ENCODE peak calls at places on chromosomes 3 and 15, in ten cellular contexts. Y, W, E, P, A, H, F, M, B and V are unnamed samples.

GRCh38 chr3:81958967-81959625 is 197.7 kb upstream of the GBE1 start:
- DNase-seq in Y (no peak), W (no peak), E (no peak), P (no peak), A (no peak), H (no peak), F (no peak), M (no peak), B (no peak), V (no peak)

GRCh38 chr3:8668216-8668615 is 23.6 kb upstream of the SSUH2 start:
- DNase-seq in Y (no peak), W (no peak), E (peak; percentile 30), P (no peak), A (no peak), H (no peak), F (no peak), M (no peak), B (no peak), V (no peak)

GRCh38 chr3:153094386-153094785 is 67.6 kb upstream of the RAP2B start:
- DNase-seq in Y (no peak), W (no peak), E (no peak), P (no peak), A (no peak), H (no peak), F (no peak), M (no peak), B (no peak), V (no peak)

GRCh38 chr15:77107531-77108355 is 36.8 kb upstream of the TSPAN3 start:
- DNase-seq in Y (peak; percentile 68), W (peak; percentile 73), E (peak; percentile 69), P (peak; percentile 69), A (peak; percentile 9), H (peak; percentile 58), F (peak; percentile 80), M (no peak), B (peak; percentile 53), V (peak; percentile 42)

GRCh38 chr15:66858423-66859207 is 156.6 kb downstream of the SMAD6 start:
- DNase-seq in Y (no peak), W (no peak), E (no peak), P (peak; percentile 17), A (no peak), H (peak; percentile 6), F (no peak), M (no peak), B (no peak), V (peak; percentile 16)

GRCh38 chr3:82050382-82050781 is 288.9 kb upstream of the GBE1 start:
- DNase-seq in Y (no peak), W (no peak), E (no peak), P (no peak), A (no peak), H (no peak), F (no peak), M (no peak), B (no peak), V (no peak)

GRCh38 chr3:167978486-167978885 is 117.2 kb downstream of the GOLIM4 start:
- DNase-seq in Y (no peak), W (no peak), E (no peak), P (no peak), A (no peak), H (no peak), F (no peak), M (no peak), B (no peak), V (no peak)

GRCh38 chr15:58505581-58505980 is 73.8 kb downstream of the LIPC start:
- DNase-seq in Y (no peak), W (no peak), E (peak; percentile 50), P (no peak), A (no peak), H (no peak), F (no peak), M (no peak), B (no peak), V (no peak)

GRCh38 chr3:24523988-24524727 is 29.5 kb upstream of the THRB start:
- DNase-seq in Y (no peak), W (no peak), E (peak; percentile 80), P (peak; percentile 54), A (no peak), H (no peak), F (no peak), M (no peak), B (no peak), V (no peak)

GRCh38 chr3:12288466-12289129 is at the start of gene PPARG:
- DNase-seq in Y (peak; percentile 15), W (peak; percentile 57), E (peak; percentile 94), P (peak; percentile 78), A (no peak), H (peak; percentile 85), F (no peak), M (peak; percentile 62), B (peak; percentile 38), V (no peak)

GRCh38 chr15:51883436-51883835 is 54.0 kb downstream of the TMOD3 start:
- DNase-seq in Y (no peak), W (no peak), E (no peak), P (no peak), A (no peak), H (no peak), F (no peak), M (no peak), B (no peak), V (peak; percentile 54)

DNA sequence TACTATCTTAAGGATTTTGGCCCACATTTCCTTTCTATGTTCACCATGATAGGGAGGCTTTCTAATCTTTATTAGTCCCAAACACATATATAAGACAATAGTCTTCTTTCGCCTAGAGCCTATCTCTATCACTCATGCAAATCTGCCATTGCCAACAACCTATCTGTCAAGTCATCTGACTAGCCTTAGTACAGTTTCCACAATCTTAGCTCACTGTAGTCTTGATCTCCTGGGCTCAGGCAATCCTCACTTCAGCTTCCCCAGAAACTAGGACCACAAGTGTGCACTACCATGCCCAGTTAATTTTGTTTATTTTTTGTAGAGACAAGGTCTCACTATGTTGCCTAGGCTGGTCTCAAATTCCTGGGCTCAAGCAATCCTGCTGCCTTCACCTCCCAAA is 6.9 kb downstream of the TMEM39A start:
- DNase-seq in Y (no peak), W (no peak), E (no peak), P (no peak), A (no peak), H (no peak), F (no peak), M (no peak), B (no peak), V (no peak)
- H3K36me3 ChIP-seq in Y (peaks cover 30% of the 10 kb centered on the region), W (peaks cover 100% of the 10 kb centered on the region), E (peaks cover 81% of the 10 kb centered on the region), P (peaks cover 2% of the 10 kb centered on the region), A (no peaks in the 10 kb centered on the region), H (peaks cover 13% of the 10 kb centered on the region), F (peaks cover 50% of the 10 kb centered on the region), M (peaks cover 98% of the 10 kb centered on the region), B (no peaks in the 10 kb centered on the region), V (peaks cover 91% of the 10 kb centered on the region)

DNA sequence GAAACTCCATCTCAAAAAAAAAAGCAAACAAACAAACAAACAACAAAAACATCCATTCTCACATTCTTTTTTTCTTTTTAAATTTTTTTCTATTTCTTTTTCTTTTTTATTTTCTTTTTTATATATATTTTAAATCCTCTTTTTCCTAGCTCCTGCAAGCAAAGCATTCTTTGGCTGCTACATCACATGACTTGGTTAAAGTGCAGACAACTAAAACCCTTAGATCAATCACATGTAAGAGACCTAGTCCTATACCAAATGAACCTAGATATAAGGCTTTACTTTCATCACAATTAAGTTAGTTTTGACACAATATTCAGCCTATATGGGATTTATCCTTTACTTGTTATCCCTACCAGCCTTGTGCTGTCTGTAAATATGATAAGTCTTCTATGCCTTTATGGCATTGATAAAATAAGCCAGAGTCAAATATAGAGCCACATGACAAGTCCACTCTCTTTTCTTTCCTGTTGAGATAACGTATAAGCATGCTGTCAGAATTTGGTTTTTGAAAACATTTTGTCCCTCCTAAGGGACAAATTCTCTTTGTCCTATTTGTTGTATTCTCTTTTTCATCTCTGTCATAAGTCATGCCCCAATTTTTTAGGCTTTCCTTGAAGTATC is 11.3 kb downstream of the UBR1 start:
- DNase-seq in Y (no peak), W (no peak), E (no peak), P (no peak), A (no peak), H (no peak), F (no peak), M (no peak), B (no peak), V (no peak)
- H3K36me3 ChIP-seq in Y (no peaks in the 10 kb centered on the region), W (peaks cover 15% of the 10 kb centered on the region), E (peaks cover 5% of the 10 kb centered on the region), P (no peaks in the 10 kb centered on the region), A (no peaks in the 10 kb centered on the region), H (no peaks in the 10 kb centered on the region), F (peaks cover 8% of the 10 kb centered on the region), M (no peaks in the 10 kb centered on the region), B (no peaks in the 10 kb centered on the region), V (peaks cover 28% of the 10 kb centered on the region)

GRCh38 chr3:129263161-129263910 is 13.9 kb downstream of the COPG1 start:
- DNase-seq in Y (no peak), W (no peak), E (no peak), P (no peak), A (no peak), H (no peak), F (peak; percentile 42), M (no peak), B (no peak), V (no peak)

GRCh38 chr3:129259612-129260477 is 10.4 kb downstream of the COPG1 start:
- DNase-seq in Y (no peak), W (no peak), E (no peak), P (no peak), A (no peak), H (peak; percentile 77), F (no peak), M (no peak), B (no peak), V (no peak)

GRCh38 chr3:129257609-129258008 is 8.2 kb downstream of the COPG1 start:
- DNase-seq in Y (no peak), W (no peak), E (no peak), P (no peak), A (no peak), H (no peak), F (no peak), M (no peak), B (no peak), V (no peak)

GRCh38 chr3:129261850-129262249 is 12.4 kb downstream of the COPG1 start:
- DNase-seq in Y (no peak), W (no peak), E (no peak), P (no peak), A (no peak), H (no peak), F (no peak), M (no peak), B (no peak), V (no peak)

GRCh38 chr3:129260606-129261005 is 11.2 kb downstream of the COPG1 start:
- DNase-seq in Y (no peak), W (no peak), E (no peak), P (no peak), A (no peak), H (no peak), F (peak; percentile 20), M (no peak), B (no peak), V (no peak)
- H3K36me3 ChIP-seq in Y (peaks cover 74% of the 10 kb centered on the region), W (peaks cover 99% of the 10 kb centered on the region), E (peaks cover 33% of the 10 kb centered on the region), P (peaks cover 15% of the 10 kb centered on the region), A (peaks cover 7% of the 10 kb centered on the region), H (peaks cover 64% of the 10 kb centered on the region), F (peaks cover 91% of the 10 kb centered on the region), M (peaks cover 100% of the 10 kb centered on the region), B (no peaks in the 10 kb centered on the region), V (peaks cover 94% of the 10 kb centered on the region)

DNA sequence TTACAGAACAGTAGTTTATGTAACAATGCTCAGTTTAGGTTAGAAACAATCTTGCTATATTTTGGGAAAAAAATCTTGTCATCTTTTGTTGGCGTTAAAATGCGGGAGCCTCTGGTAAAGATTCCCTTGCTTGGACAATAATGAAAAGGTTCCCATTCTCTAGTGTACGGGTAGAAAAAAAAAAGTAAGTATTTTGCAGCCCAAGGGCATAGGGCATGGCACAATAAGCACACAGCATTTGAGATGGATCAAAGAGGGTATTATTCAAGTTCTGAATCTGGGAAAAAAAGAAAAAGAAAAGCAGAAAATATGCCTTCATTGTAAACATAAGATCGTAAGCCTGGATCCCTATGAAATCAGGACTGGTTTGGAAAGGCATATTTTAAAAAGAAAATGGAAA is 408.6 kb upstream of the ROBO2 start:
- DNase-seq in Y (no peak), W (no peak), E (no peak), P (no peak), A (no peak), H (no peak), F (no peak), M (no peak), B (no peak), V (no peak)
- H3K36me3 ChIP-seq in Y (no peaks in the 10 kb centered on the region), W (no peaks in the 10 kb centered on the region), E (no peaks in the 10 kb centered on the region), P (no peaks in the 10 kb centered on the region), A (no peaks in the 10 kb centered on the region), H (no peaks in the 10 kb centered on the region), F (no peaks in the 10 kb centered on the region), M (no peaks in the 10 kb centered on the region), B (no peaks in the 10 kb centered on the region), V (no peaks in the 10 kb centered on the region)